ENCODE peak calls at places on chromosome 4, in seven cellular contexts. H, O, N, J, L, G and I are unnamed samples.

GRCh38 chr4:123783936-123784335 is 387.3 kb downstream of the SPRY1 start:
- DNase-seq in H (no peak), O (no peak), N (no peak), J (no peak), L (no peak), G (no peak), I (no peak)

GRCh38 chr4:185853841-185854240 is 41.8 kb upstream of the SORBS2 start:
- DNase-seq in H (no peak), O (no peak), N (no peak), J (no peak), L (no peak), G (no peak), I (no peak)

GRCh38 chr4:188976644-188977115 is 837.4 kb downstream of the TRIML1 start:
- DNase-seq in H (no peak), O (peak; percentile 10), N (no peak), J (no peak), L (no peak), G (no peak), I (no peak)

GRCh38 chr4:105632599-105632998 is 75.9 kb downstream of the INTS12 start:
- DNase-seq in H (no peak), O (no peak), N (no peak), J (no peak), L (no peak), G (no peak), I (no peak)

GRCh38 chr4:15145709-15146108 is 143.4 kb downstream of the CPEB2 start:
- DNase-seq in H (no peak), O (no peak), N (no peak), J (no peak), L (no peak), G (no peak), I (no peak)

GRCh38 chr4:173527103-173527876 is 2.7 kb downstream of the HAND2 start:
- DNase-seq in H (no peak), O (peak; percentile 35), N (no peak), J (no peak), L (no peak), G (no peak), I (no peak)

GRCh38 chr4:101125045-101125713 is 222.1 kb downstream of the PPP3CA start:
- DNase-seq in H (no peak), O (no peak), N (no peak), J (no peak), L (no peak), G (no peak), I (no peak)

GRCh38 chr4:87799254-87799653 is at the start of gene IBSP:
- DNase-seq in H (no peak), O (no peak), N (no peak), J (no peak), L (no peak), G (no peak), I (no peak)

GRCh38 chr4:131499139-131499873 is 1649.8 kb upstream of the PCDH10 start:
- DNase-seq in H (no peak), O (no peak), N (no peak), J (no peak), L (no peak), G (peak; percentile 5), I (no peak)

GRCh38 chr4:125951275-125951887 is 636.6 kb downstream of the FAT4 start:
- DNase-seq in H (no peak), O (no peak), N (no peak), J (no peak), L (no peak), G (no peak), I (no peak)

GRCh38 chr4:8030121-8030781 is 90.6 kb upstream of the AFAP1 start:
- DNase-seq in H (no peak), O (no peak), N (no peak), J (no peak), L (no peak), G (no peak), I (peak; percentile 40)

GRCh38 chr4:176123710-176124407 is 58.2 kb downstream of the WDR17 start:
- DNase-seq in H (peak; percentile 26), O (peak; percentile 27), N (peak; percentile 80), J (no peak), L (peak; percentile 2), G (peak; percentile 24), I (no peak)

GRCh38 chr4:75107703-75108612 is 175.0 kb downstream of the PARM1 start:
- DNase-seq in H (no peak), O (no peak), N (no peak), J (no peak), L (no peak), G (no peak), I (no peak)

GRCh38 chr4:8228319-8229250 is 29.5 kb downstream of the SH3TC1 start:
- DNase-seq in H (no peak), O (no peak), N (peak; percentile 93), J (peak; percentile 28), L (peak; percentile 65), G (no peak), I (peak; percentile 73)

GRCh38 chr4:20195071-20195885 is 56.4 kb upstream of the SLIT2 start:
- DNase-seq in H (no peak), O (no peak), N (no peak), J (no peak), L (no peak), G (no peak), I (peak; percentile 13)

GRCh38 chr4:56637154-56637553 is 43.9 kb downstream of the HOPX start:
- DNase-seq in H (no peak), O (no peak), N (no peak), J (no peak), L (no peak), G (no peak), I (no peak)

GRCh38 chr4:37889849-37890500 is 909 bp upstream of the TBC1D1 start:
- DNase-seq in H (no peak), O (peak; percentile 22), N (no peak), J (no peak), L (no peak), G (no peak), I (no peak)

GRCh38 chr4:88359558-88359957 is 19.1 kb upstream of the HERC6 start:
- DNase-seq in H (no peak), O (no peak), N (no peak), J (no peak), L (no peak), G (no peak), I (no peak)

GRCh38 chr4:163484906-163485305 is 9.6 kb upstream of the TMA16 start:
- DNase-seq in H (peak; percentile 50), O (peak; percentile 72), N (peak; percentile 76), J (no peak), L (no peak), G (peak; percentile 55), I (no peak)

GRCh38 chr4:242121-242848 is 63.0 kb downstream of the ZNF732 start:
- DNase-seq in H (no peak), O (peak; percentile 6), N (peak; percentile 75), J (peak; percentile 32), L (peak; percentile 41), G (peak; percentile 55), I (no peak)

GRCh38 chr4:102299708-102300107 is 45.6 kb downstream of the SLC39A8 start:
- DNase-seq in H (peak; percentile 32), O (peak; percentile 31), N (peak; percentile 67), J (no peak), L (no peak), G (peak; percentile 57), I (peak; percentile 4)

GRCh38 chr4:793941-794621 is 31.8 kb downstream of the CPLX1 start:
- DNase-seq in H (no peak), O (no peak), N (peak; percentile 69), J (no peak), L (no peak), G (no peak), I (no peak)

GRCh38 chr4:101102114-101102752 is 245.1 kb downstream of the PPP3CA start:
- DNase-seq in H (no peak), O (no peak), N (no peak), J (no peak), L (no peak), G (no peak), I (no peak)

GRCh38 chr4:33316033-33316432 is 2595.9 kb downstream of the PCDH7 start:
- DNase-seq in H (no peak), O (no peak), N (no peak), J (no peak), L (no peak), G (no peak), I (no peak)

GRCh38 chr4:150080875-150081274 is 2.6 kb downstream of the DCLK2 start:
- DNase-seq in H (no peak), O (no peak), N (no peak), J (no peak), L (no peak), G (no peak), I (no peak)

GRCh38 chr4:123816462-123816861 is 419.9 kb downstream of the SPRY1 start:
- DNase-seq in H (no peak), O (no peak), N (no peak), J (no peak), L (no peak), G (no peak), I (no peak)

GRCh38 chr4:153763404-153763803 is 3.6 kb upstream of the RNF175 start:
- DNase-seq in H (no peak), O (no peak), N (no peak), J (no peak), L (no peak), G (no peak), I (no peak)

GRCh38 chr4:5893013-5893580 is at the start of gene CRMP1:
- DNase-seq in H (no peak), O (peak; percentile 85), N (no peak), J (no peak), L (no peak), G (no peak), I (no peak)